ENCODE peak calls at places on chromosomes 4 and X, in six cellular contexts. V is gastrocnemius medialis, Q is WTC11, O is Panc1, Y is upper lobe of left lung, J is natural killer cell. Z is an unnamed sample.

GRCh38 chr4:91127891-91128290 is 1000.7 kb downstream of the CCSER1 start:
- ATAC-seq in V (no peak), Q (no peak), O (no peak), Y (no peak), J (no peak), Z (no peak)

GRCh38 chr4:105305019-105305836 is 158.6 kb downstream of the TET2 start:
- ATAC-seq in V (no peak), Q (no peak), O (no peak), Y (no peak), J (no peak), Z (no peak)

GRCh38 chr4:173121044-173121685 is 47.4 kb upstream of the GALNT7 start:
- ATAC-seq in V (peak), Q (peak), O (no peak), Y (peak), J (no peak), Z (peak)

GRCh38 chrX:12946406-12946805 is 28.5 kb upstream of the TMSB4X start:
- ATAC-seq in V (no peak), Q (peak), O (no peak), Y (no peak), J (no peak), Z (no peak)

GRCh38 chrX:27915617-27916016 is 65.6 kb downstream of the DCAF8L1 start:
- ATAC-seq in V (no peak), Q (no peak), O (no peak), Y (no peak), J (no peak), Z (peak)

GRCh38 chrX:122625239-122625638 is 558.8 kb upstream of the GRIA3 start:
- ATAC-seq in V (no peak), Q (no peak), O (no peak), Y (no peak), J (no peak), Z (no peak)

GRCh38 chrX:149504226-149504914 is 736 bp downstream of the IDS start:
- ATAC-seq in V (no peak), Q (peak), O (peak), Y (peak), J (peak), Z (peak)

GRCh38 chr4:75696036-75696435 is 22.8 kb upstream of the G3BP2 start:
- ATAC-seq in V (no peak), Q (no peak), O (no peak), Y (no peak), J (no peak), Z (no peak)

GRCh38 chr4:121594796-121595526 is 101.8 kb downstream of the ANXA5 start:
- ATAC-seq in V (peak), Q (no peak), O (no peak), Y (peak), J (no peak), Z (no peak)

GRCh38 chrX:13015536-13016236 is 28.7 kb downstream of the FAM9C start:
- ATAC-seq in V (no peak), Q (no peak), O (no peak), Y (peak), J (no peak), Z (no peak)

GRCh38 chr4:88503344-88503743 is 20.2 kb downstream of the PYURF start:
- ATAC-seq in V (no peak), Q (no peak), O (no peak), Y (no peak), J (no peak), Z (no peak)

Z was measured in SK-N-SH treated with all-trans-retinoic acid at 6 μM for 48 hours.